ENCODE peak calls at places on chromosomes 4 and X, in four cellular contexts. C, O, T and X are unnamed samples.

GRCh38 chr4:156968479-156968984 is 3.1 kb downstream of the PDGFC start:
- DNase-seq in C (peak; percentile 56), O (peak; percentile 47), T (no peak), X (no peak)

GRCh38 chr4:92182006-92182735 is 121.6 kb upstream of the GRID2 start:
- DNase-seq in C (no peak), O (no peak), T (peak; percentile 58), X (no peak)

GRCh38 chr4:8726344-8726851 is 133.8 kb downstream of the CPZ start:
- DNase-seq in C (no peak), O (no peak), T (no peak), X (no peak)

GRCh38 chrX:125998432-125998831 is 167.7 kb downstream of the DCAF12L2 start:
- DNase-seq in C (no peak), O (peak; percentile 1), T (no peak), X (no peak)

GRCh38 chrX:69027181-69028005 is 137.9 kb downstream of the PJA1 start:
- DNase-seq in C (no peak), O (no peak), T (no peak), X (no peak)

GRCh38 chr4:13284932-13285331 is 199.2 kb downstream of the RAB28 start:
- DNase-seq in C (no peak), O (no peak), T (no peak), X (no peak)

GRCh38 chr4:64718091-64718490 is 308.8 kb upstream of the TECRL start:
- DNase-seq in C (no peak), O (no peak), T (no peak), X (no peak)

GRCh38 chr4:89129080-89129640 is 17.8 kb downstream of the TIGD2 start:
- DNase-seq in C (no peak), O (no peak), T (no peak), X (no peak)

GRCh38 chr4:100651499-100652165 is 133.8 kb upstream of the EMCN start:
- DNase-seq in C (no peak), O (no peak), T (no peak), X (no peak)

GRCh38 chrX:42920752-42921151 is 142.8 kb upstream of the PPP1R2C start:
- DNase-seq in C (no peak), O (no peak), T (no peak), X (no peak)

GRCh38 chrX:20260885-20261284 is 5.8 kb downstream of the RPS6KA3 start:
- DNase-seq in C (no peak), O (no peak), T (no peak), X (no peak)

GRCh38 chrX:36071064-36071463 is 151.5 kb downstream of the CFAP47 start:
- DNase-seq in C (no peak), O (no peak), T (no peak), X (no peak)

GRCh38 chr4:3512719-3513118 is 19.5 kb downstream of the LRPAP1 start:
- DNase-seq in C (no peak), O (no peak), T (peak; percentile 70), X (no peak)
- H3K36me3 ChIP-seq in C (peaks cover 89% of the 10 kb centered on the region), O (peaks cover 77% of the 10 kb centered on the region), T (peaks cover 58% of the 10 kb centered on the region), X (peaks cover 48% of the 10 kb centered on the region)

GRCh38 chrX:153307546-153308175 is 13.9 kb downstream of the PNMA6F start:
- DNase-seq in C (no peak), O (no peak), T (no peak), X (no peak)
- H3K9me3 ChIP-seq in C (no peaks in the 10 kb centered on the region), O (no peaks in the 10 kb centered on the region), T (no peaks in the 10 kb centered on the region), X (no peaks in the 10 kb centered on the region)

GRCh38 chr4:83089759-83090158 is 24.8 kb downstream of the PLAC8 start:
- DNase-seq in C (no peak), O (no peak), T (no peak), X (no peak)
- H3K36me3 ChIP-seq in C (no peaks in the 10 kb centered on the region), O (peaks cover 10% of the 10 kb centered on the region), T (no peaks in the 10 kb centered on the region), X (peaks cover 43% of the 10 kb centered on the region)

DNA sequence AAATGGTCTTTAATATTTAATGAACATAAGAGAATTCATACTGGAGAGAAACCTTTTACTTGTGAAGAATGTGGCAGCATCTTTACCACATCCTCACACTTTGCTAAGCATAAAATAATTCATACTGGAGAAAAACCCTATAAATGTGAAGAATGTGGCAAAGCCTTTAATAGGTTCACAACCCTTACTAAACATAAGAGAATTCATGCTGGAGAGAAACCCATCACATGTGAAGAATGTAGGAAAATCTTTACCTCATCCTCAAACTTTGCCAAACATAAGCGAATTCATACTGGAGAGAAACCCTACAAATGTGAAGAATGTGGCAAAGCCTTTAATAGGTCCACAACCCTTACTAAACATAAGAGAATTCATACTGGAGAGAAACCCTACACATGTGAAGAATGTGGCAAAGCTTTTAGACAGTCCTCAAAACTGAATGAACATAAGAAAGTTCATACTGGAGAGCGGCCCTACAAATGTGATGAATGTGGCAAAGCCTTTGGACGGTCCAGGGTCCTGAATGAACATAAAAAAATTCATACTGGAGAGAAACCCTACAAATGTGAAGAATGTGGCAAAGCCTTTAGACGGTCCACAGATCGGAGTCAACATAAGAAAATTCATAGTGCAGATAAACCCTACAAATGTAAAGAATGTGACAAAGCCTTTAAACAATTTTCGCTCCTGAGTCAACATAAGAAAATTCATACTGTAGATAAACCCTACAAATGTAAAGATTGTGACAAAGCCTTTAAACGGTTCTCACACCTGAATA is 35.6 kb downstream of the ZNF141 start:
- DNase-seq in C (no peak), O (no peak), T (no peak), X (no peak)
- H3K9me3 ChIP-seq in C (peaks cover 34% of the 10 kb centered on the region), O (peaks cover 94% of the 10 kb centered on the region), T (peaks cover 100% of the 10 kb centered on the region), X (peaks cover 59% of the 10 kb centered on the region)

GRCh38 chrX:2423899-2424298 is 76.9 kb downstream of the DHRSX start:
- DNase-seq in C (no peak), O (no peak), T (no peak), X (no peak)
- H3K36me3 ChIP-seq in C (peaks cover 31% of the 10 kb centered on the region), O (peaks cover 7% of the 10 kb centered on the region), T (peaks cover 7% of the 10 kb centered on the region), X (no peaks in the 10 kb centered on the region)